ENCODE peak calls at places on chromosome 1, in six cellular contexts. H is IMR-90, P is AG10803, C is heart left ventricle, Y is BJ, L is dorsolateral prefrontal cortex. F is an unnamed sample.

GRCh38 chr1:119480175-119480574 is 26.8 kb upstream of the HSD3B1 start:
- DNase-seq in P (no peak), L (no peak), Y (no peak), C (no peak), H (no peak), F (no peak)

GRCh38 chr1:114342376-114342775 is 168.6 kb downstream of the TRIM33 start:
- DNase-seq in C (no peak), L (no peak), P (no peak), Y (no peak), H (no peak), F (peak; percentile 47)

GRCh38 chr1:217333939-217334338 is 297.0 kb downstream of the GPATCH2 start:
- DNase-seq in P (peak; percentile 5), C (no peak), H (peak; percentile 9), Y (no peak), L (no peak), F (no peak)

GRCh38 chr1:210239295-210240155 is 6.9 kb downstream of the SERTAD4 start:
- DNase-seq in H (peak; percentile 85), L (no peak), C (peak; percentile 38), Y (peak; percentile 67), P (peak; percentile 85), F (no peak)

GRCh38 chr1:58282623-58283022 is 263.9 kb downstream of the OMA1 start:
- DNase-seq in C (peak; percentile 59), H (no peak), Y (no peak), P (no peak), L (no peak), F (no peak)

GRCh38 chr1:247110627-247111258 is 6.6 kb upstream of the ZNF669 start:
- DNase-seq in H (peak; percentile 6), C (no peak), L (no peak), P (peak; percentile 13), Y (no peak), F (peak; percentile 21)

GRCh38 chr1:63987014-63987630 is 213.3 kb downstream of the ROR1 start:
- DNase-seq in Y (no peak), L (no peak), P (peak; percentile 73), C (no peak), H (peak; percentile 51), F (no peak)

GRCh38 chr1:156592910-156593732 is 1.5 kb downstream of the NAXE start:
- DNase-seq in H (no peak), C (no peak), P (no peak), L (no peak), Y (no peak), F (no peak)

GRCh38 chr1:31839662-31840343 is 24.0 kb upstream of the SPOCD1 start:
- DNase-seq in P (no peak), Y (no peak), C (no peak), L (no peak), H (peak; percentile 22), F (no peak)

GRCh38 chr1:99767996-99768524 is 1.6 kb upstream of the FRRS1 start:
- DNase-seq in P (no peak), H (no peak), L (no peak), Y (no peak), C (no peak), F (no peak)

GRCh38 chr1:242824435-242824834 is 299.9 kb upstream of the PLD5 start:
- DNase-seq in H (no peak), L (no peak), C (no peak), P (peak; percentile 5), Y (no peak), F (no peak)

GRCh38 chr1:187626056-187626455 is 797.3 kb downstream of the PLA2G4A start:
- DNase-seq in H (peak; percentile 5), L (no peak), C (no peak), Y (no peak), P (no peak), F (no peak)

GRCh38 chr1:88731475-88731874 is 47.4 kb downstream of the PKN2 start:
- DNase-seq in L (no peak), H (peak; percentile 97), P (peak; percentile 93), Y (peak; percentile 95), C (no peak), F (no peak)

GRCh38 chr1:39639333-39640130 is at the start of gene HEYL:
- DNase-seq in H (peak; percentile 19), Y (no peak), P (no peak), C (peak; percentile 87), L (no peak), F (peak; percentile 43)

GRCh38 chr1:88736633-88737248 is 52.7 kb downstream of the PKN2 start:
- DNase-seq in C (no peak), Y (no peak), P (peak; percentile 51), H (peak; percentile 55), L (no peak), F (no peak)

GRCh38 chr1:218674280-218674773 is 329.2 kb downstream of the TGFB2 start:
- DNase-seq in L (no peak), Y (peak; percentile 43), H (peak; percentile 83), C (peak; percentile 17), P (peak; percentile 74), F (no peak)

GRCh38 chr1:242800521-242800920 is 276.0 kb upstream of the PLD5 start:
- DNase-seq in C (no peak), Y (no peak), L (no peak), H (no peak), P (no peak), F (no peak)

GRCh38 chr1:54796902-54797301 is 4.2 kb downstream of the TTC22 start:
- DNase-seq in H (no peak), C (no peak), Y (no peak), L (no peak), P (no peak), F (no peak)

DNA sequence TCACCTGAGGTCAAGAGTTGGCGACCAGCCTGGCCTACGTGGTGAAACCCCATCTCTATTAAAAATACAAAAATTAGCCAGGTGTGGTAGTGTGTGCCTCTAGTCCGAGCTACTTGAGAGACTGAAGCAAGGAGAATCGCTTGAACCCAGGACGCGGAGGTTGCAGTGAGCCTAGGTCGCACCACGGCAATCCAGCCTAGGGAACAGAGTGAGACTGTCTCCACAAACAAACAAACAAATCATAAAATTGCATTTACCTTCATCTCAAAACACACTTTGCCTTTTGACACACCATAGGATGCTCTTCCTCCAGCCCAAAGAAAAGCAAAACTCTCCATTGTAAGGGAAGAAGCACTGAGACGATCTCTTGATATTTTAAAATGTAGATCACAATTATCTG is 4.3 kb downstream of the HNRNPU start:
- DNase-seq in H (no peak), Y (no peak), P (no peak), C (no peak), L (no peak), F (no peak)
- H3K4me3 ChIP-seq in H (no peak overlapping the region), Y (no peak overlapping the region), P (peak overlapping the region; percentile 20), C (peak overlapping the region; percentile 99), L (no peak overlapping the region), F (no peak overlapping the region)

GRCh38 chr1:3693321-3693720 is 41.0 kb downstream of the TP73 start:
- DNase-seq in P (no peak), Y (no peak), H (no peak), L (no peak), C (no peak), F (no peak)

GRCh38 chr1:3697810-3698209 is 45.5 kb downstream of the TP73 start:
- DNase-seq in C (no peak), L (no peak), H (no peak), P (no peak), Y (no peak), F (no peak)

GRCh38 chr1:3696689-3697088 is 44.4 kb downstream of the TP73 start:
- DNase-seq in L (no peak), P (no peak), C (no peak), Y (no peak), H (no peak), F (no peak)

GRCh38 chr1:3697104-3697503 is 44.8 kb downstream of the TP73 start:
- DNase-seq in H (no peak), L (no peak), Y (no peak), P (no peak), C (no peak), F (no peak)

GRCh38 chr1:3695326-3696217 is 43.3 kb downstream of the TP73 start:
- DNase-seq in L (peak; percentile 63), H (peak; percentile 4), C (peak; percentile 58), Y (no peak), P (peak; percentile 14), F (no peak)
- H3K4me3 ChIP-seq in L (peak overlapping the region; percentile 10), H (no peak overlapping the region), C (no peak overlapping the region), Y (no peak overlapping the region), P (no peak overlapping the region), F (no peak overlapping the region)

GRCh38 chr1:61079898-61080336 is 2.4 kb upstream of the NFIA start:
- DNase-seq in P (peak; percentile 80), L (peak; percentile 81), Y (peak; percentile 19), H (peak; percentile 67), C (peak; percentile 91), F (peak; percentile 8)

GRCh38 chr1:61078611-61079010 is 3.8 kb upstream of the NFIA start:
- DNase-seq in P (peak; percentile 19), H (no peak), C (no peak), Y (no peak), L (no peak), F (no peak)

GRCh38 chr1:61077676-61078521 is 4.5 kb upstream of the NFIA start:
- DNase-seq in Y (peak; percentile 97), C (peak; percentile 98), H (peak; percentile 100), L (peak; percentile 87), P (peak; percentile 100), F (peak; percentile 96)

GRCh38 chr1:61080408-61081134 is 1.8 kb upstream of the NFIA start:
- DNase-seq in L (no peak), Y (no peak), H (no peak), P (no peak), C (no peak), F (no peak)

GRCh38 chr1:61079276-61079897 is 3.0 kb upstream of the NFIA start:
- DNase-seq in H (no peak), P (no peak), Y (no peak), C (no peak), L (no peak), F (no peak)
- H3K4me3 ChIP-seq in H (no peak overlapping the region), P (peak overlapping the region; percentile 2), Y (no peak overlapping the region), C (peak overlapping the region; percentile 66), L (peak overlapping the region; percentile 42), F (no peak overlapping the region)

DNA sequence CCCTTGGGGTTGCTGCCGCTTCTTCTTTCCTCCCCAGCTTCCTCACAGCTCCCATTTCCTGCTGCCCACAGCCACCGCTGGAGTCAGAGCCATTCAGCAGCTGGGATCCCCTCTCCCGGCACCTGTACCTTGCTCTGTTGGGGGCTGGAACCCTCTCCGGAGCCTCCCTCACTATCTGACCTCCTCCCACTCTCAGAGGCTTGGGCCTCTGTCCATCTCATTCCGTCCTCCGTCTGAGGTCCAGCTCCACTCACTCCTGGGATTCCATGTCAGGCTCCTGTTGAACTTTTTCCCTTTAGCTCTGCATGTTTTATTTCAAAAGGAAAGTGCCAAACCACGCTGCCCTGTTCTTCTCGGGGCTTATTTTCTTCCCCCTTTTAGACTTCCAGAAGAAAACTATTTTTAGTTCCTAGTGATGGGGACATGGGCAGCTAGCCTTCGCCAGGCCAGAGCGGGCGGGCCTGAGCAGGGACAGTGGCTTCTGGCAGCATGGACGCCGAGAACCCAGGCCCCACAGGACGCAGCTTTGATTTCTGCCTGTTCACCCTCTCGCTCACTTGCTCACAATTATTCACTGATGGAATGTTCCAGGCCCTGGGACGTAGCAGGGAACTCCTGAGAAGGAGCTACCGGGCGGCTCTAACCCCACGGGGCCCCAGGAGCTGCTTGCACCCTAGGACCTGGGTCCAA is 79.2 kb downstream of the ARHGEF10L start:
- DNase-seq in P (no peak), L (no peak), Y (no peak), H (no peak), C (peak; percentile 58), F (no peak)
- H3K4me3 ChIP-seq in P (peak overlapping the region; percentile 52), L (no peak overlapping the region), Y (no peak overlapping the region), H (no peak overlapping the region), C (peak overlapping the region; percentile 63), F (no peak overlapping the region)

GRCh38 chr1:16903458-16903796 is 7.6 kb downstream of the RNU1-2 start:
- DNase-seq in P (no peak), Y (no peak), H (no peak), C (no peak), L (no peak), F (no peak)
- H3K4me3 ChIP-seq in P (peak overlapping the region; percentile 62), Y (peak overlapping the region; percentile 37), H (no peak overlapping the region), C (peak overlapping the region; percentile 68), L (peak overlapping the region; percentile 73), F (peak overlapping the region; percentile 13)

GRCh38 chr1:203116048-203116810 is 11.3 kb upstream of the ADORA1 start:
- DNase-seq in H (no peak), C (no peak), P (no peak), Y (no peak), L (no peak), F (no peak)
- H3K4me3 ChIP-seq in H (no peak overlapping the region), C (no peak overlapping the region), P (no peak overlapping the region), Y (no peak overlapping the region), L (no peak overlapping the region), F (no peak overlapping the region)

F was measured in CD4-positive, alpha-beta memory T cell.